ENCODE peak calls at places on chromosomes 12 and 14, in seven cellular contexts. C, L, A, R, U, P and M are unnamed samples.

GRCh38 chr12:76413121-76413520 is 64.9 kb upstream of the BBS10 start:
- DNase-seq in L (no peak), U (no peak), C (no peak), R (no peak), P (no peak), A (no peak), M (no peak)

GRCh38 chr14:71466251-71466650 is 466.0 kb upstream of the RGS6 start:
- DNase-seq in L (no peak), C (no peak), R (no peak), P (no peak), A (no peak), U (no peak), M (no peak)

GRCh38 chr12:92551853-92552397 is 150.9 kb upstream of the PLEKHG7 start:
- DNase-seq in A (no peak), U (no peak), C (peak; percentile 26), R (no peak), P (no peak), L (peak; percentile 98), M (peak; percentile 46)

GRCh38 chr14:80211143-80212024 is at the start of gene DIO2:
- DNase-seq in P (no peak), A (no peak), L (no peak), U (no peak), R (no peak), C (no peak), M (no peak)

GRCh38 chr14:61601923-61602732 is 93.2 kb upstream of the HIF1A start:
- DNase-seq in A (no peak), U (no peak), P (no peak), L (no peak), C (no peak), R (no peak), M (peak; percentile 70)

GRCh38 chr14:55816225-55816624 is 236.2 kb downstream of the KTN1 start:
- DNase-seq in C (no peak), L (no peak), U (no peak), A (no peak), R (no peak), P (no peak), M (no peak)

GRCh38 chr14:48526307-48526706 is 850.9 kb upstream of the MDGA2 start:
- DNase-seq in A (no peak), R (no peak), P (no peak), C (no peak), L (no peak), U (no peak), M (no peak)

GRCh38 chr12:4091001-4091789 is 182.4 kb upstream of the CCND2 start:
- DNase-seq in L (no peak), P (no peak), U (no peak), C (no peak), R (no peak), A (no peak), M (peak; percentile 52)

GRCh38 chr12:110776410-110776809 is 33.7 kb upstream of the PPP1CC start:
- DNase-seq in A (no peak), R (no peak), U (no peak), P (no peak), C (no peak), L (peak; percentile 96), M (no peak)

GRCh38 chr12:25592725-25593495 is 39.8 kb upstream of the LMNTD1 start:
- DNase-seq in U (no peak), A (no peak), R (no peak), L (no peak), C (no peak), P (no peak), M (no peak)

GRCh38 chr14:35387209-35387608 is 17.3 kb downstream of the NFKBIA start:
- DNase-seq in C (no peak), U (no peak), R (no peak), L (no peak), P (no peak), A (no peak), M (no peak)

GRCh38 chr12:60148109-60148508 is 552.3 kb downstream of the SLC16A7 start:
- DNase-seq in P (no peak), A (no peak), L (no peak), R (no peak), C (no peak), U (no peak), M (no peak)

GRCh38 chr12:5745251-5745888 is 199.7 kb downstream of the ANO2 start:
- DNase-seq in R (peak; percentile 55), C (peak; percentile 51), A (peak; percentile 47), U (peak; percentile 36), L (no peak), P (peak; percentile 92), M (peak; percentile 63)

GRCh38 chr14:59363545-59364226 is 101.5 kb downstream of the GPR135 start:
- DNase-seq in A (no peak), U (no peak), L (no peak), P (no peak), C (no peak), R (no peak), M (no peak)

GRCh38 chr14:95043732-95044462 is 113.4 kb downstream of the DICER1 start:
- DNase-seq in A (no peak), C (no peak), L (no peak), P (peak; percentile 29), R (no peak), U (no peak), M (no peak)

GRCh38 chr14:90287791-90288190 is 31.4 kb downstream of the PSMC1 start:
- DNase-seq in L (no peak), U (no peak), R (no peak), A (no peak), C (no peak), P (no peak), M (no peak)

GRCh38 chr14:26597136-26598080 is at the start of gene NOVA1:
- DNase-seq in R (peak; percentile 68), A (no peak), L (no peak), U (no peak), P (peak; percentile 72), C (peak; percentile 3), M (no peak)

GRCh38 chr12:49364989-49365388 is 2.3 kb upstream of the SPATS2 start:
- DNase-seq in C (no peak), A (no peak), P (no peak), L (no peak), R (no peak), U (no peak), M (peak; percentile 44)

GRCh38 chr14:87705439-87705896 is 287.5 kb downstream of the GALC start:
- DNase-seq in C (no peak), A (no peak), U (no peak), P (no peak), R (no peak), L (no peak), M (no peak)

GRCh38 chr14:104091927-104092771 is 6.6 kb downstream of the ASPG start:
- DNase-seq in A (no peak), R (peak; percentile 27), P (peak; percentile 43), L (no peak), C (no peak), U (no peak), M (no peak)

GRCh38 chr14:80695869-80696268 is 245.7 kb downstream of the CEP128 start:
- DNase-seq in A (no peak), L (peak; percentile 16), P (no peak), C (no peak), R (no peak), U (no peak), M (no peak)

GRCh38 chr14:95362180-95362494 is 42.4 kb upstream of the CLMN start:
- DNase-seq in A (no peak), R (no peak), U (no peak), P (no peak), L (no peak), C (no peak), M (no peak)

DNA sequence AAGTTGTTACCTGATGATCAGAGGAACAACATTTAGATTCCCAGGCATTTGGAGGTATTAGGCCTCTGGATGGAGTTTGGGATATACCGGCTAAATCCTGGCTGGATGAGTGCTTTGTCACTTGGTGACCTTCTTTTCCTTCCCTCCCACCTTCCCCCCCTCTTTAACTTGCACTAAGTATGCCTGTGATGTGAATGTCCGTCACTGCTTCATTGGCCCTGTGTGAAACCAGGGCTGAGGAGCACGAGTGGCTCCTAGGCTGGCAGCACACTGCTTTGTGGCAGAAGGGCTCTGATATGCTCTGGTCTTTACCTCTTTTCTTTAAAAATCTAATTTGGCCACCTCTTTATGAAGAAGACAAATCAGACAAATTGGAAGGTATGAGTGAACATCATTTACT is 95.7 kb downstream of the ESR2 start:
- DNase-seq in C (no peak), L (no peak), R (no peak), A (no peak), P (no peak), U (no peak), M (no peak)
- H3K4me3 ChIP-seq in C (no peak overlapping the region), L (no peak overlapping the region), R (no peak overlapping the region), A (no peak overlapping the region), P (no peak overlapping the region), U (no peak overlapping the region), M (no peak overlapping the region)

GRCh38 chr14:99427632-99428315 is 52.9 kb downstream of the SETD3 start:
- DNase-seq in P (no peak), L (no peak), C (no peak), U (no peak), R (no peak), A (no peak), M (no peak)
- TF ChIP-seq MAX in P (no peak), L (no peak), C (no peak), U (no peak), R (peak; percentile 72), A (no peak), M (no peak)

DNA sequence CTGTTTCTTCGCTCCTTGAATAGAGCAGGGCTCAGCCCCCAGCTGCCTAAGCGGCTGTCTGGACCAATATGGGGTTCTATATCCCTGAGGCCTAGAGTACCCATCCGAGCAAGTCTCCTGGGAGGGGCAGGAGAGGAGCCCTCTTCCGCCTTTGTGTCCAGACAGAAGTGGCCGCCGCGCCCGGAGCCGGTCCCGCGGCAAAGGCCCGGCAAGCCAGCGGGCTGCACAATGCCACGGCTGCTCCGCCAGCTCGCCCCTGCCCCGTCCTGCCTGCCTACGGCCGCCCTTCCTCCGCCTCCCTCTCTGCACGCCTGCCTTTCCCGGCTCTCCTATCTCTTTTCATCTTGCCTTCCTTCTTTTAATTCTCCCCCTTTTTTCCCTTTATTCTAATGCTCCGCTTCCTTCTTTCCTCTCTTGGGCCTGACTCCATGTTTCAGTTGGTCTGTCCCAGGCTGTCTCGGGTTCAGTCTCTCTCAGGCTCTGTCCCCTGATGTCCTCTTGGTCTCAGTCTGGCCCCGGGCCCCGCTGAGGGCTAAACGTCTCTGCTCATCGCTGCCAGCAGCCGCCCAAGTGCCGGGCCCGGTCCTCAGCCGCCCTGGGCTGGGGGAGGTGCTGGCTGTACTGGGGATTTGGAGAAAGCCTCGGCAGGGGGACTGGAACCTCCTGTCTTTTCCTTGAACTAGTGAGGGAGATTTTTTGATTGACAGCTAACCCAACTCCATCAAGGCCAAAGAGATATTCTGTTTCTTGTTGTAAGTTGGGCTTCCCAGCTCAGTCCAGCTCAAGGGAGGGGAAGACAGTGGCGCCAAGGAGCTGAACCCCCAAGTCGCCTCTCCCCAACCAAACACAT is 2.4 kb upstream of the HOXC9 start:
- DNase-seq in L (no peak), R (no peak), A (no peak), C (no peak), U (no peak), P (no peak), M (no peak)
- H3K4me3 ChIP-seq in L (no peak overlapping the region), R (no peak overlapping the region), A (no peak overlapping the region), C (no peak overlapping the region), U (no peak overlapping the region), P (no peak overlapping the region), M (no peak overlapping the region)

DNA sequence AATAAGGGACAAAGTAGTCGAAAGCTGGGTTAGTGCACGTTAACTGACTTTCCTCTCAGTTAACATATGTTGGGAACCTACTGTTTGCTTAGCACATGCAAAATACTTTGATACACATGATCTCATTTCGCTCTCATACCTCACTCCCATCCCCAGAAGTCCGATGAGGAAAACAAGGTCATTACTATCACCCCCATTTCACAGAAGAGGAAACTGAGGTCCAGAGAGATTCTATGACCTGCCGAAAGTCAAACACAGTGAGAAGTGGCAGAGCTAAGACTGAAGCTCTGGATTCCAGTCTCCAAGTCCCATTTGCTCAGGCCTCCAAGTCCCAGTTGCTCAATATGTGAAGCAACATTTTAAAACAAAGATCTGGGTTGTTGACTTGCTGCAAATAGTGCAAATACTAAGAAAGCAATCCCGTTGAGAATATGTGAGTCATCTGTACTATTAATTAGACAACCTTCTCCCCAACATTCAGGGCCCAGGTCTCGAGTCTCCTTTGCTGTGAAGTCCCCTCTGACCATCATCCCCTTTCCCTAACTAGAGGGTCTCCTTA is 170.6 kb upstream of the PWP1 start:
- DNase-seq in C (peak; percentile 53), L (no peak), A (no peak), P (no peak), R (no peak), U (peak; percentile 46), M (peak; percentile 75)
- TF ChIP-seq MAX in C (peak; percentile 45), L (no peak), A (no peak), P (no peak), R (no peak), U (no peak), M (no peak)